ENCODE peak calls at places on chromosome 5, in four cellular contexts. One of them, this sample, is unnamed. For H3K36me3, the result is how much of the 10 kb centered on the place peaks cover.

GRCh38 chr5:139459451-139459934 is 3.0 kb downstream of the ECSCR start:
- DNase-seq in tibial nerve: no peak
- DNase-seq in heart left ventricle: peak
- DNase-seq in PC-3: no peak
- DNase-seq in this sample: no peak

GRCh38 chr5:590343-590742 is 21.8 kb upstream of the CEP72 start:
- DNase-seq in tibial nerve: no peak
- DNase-seq in heart left ventricle: no peak
- DNase-seq in PC-3: no peak
- DNase-seq in this sample: no peak

GRCh38 chr5:156396063-156396829 is 69.3 kb downstream of the SGCD start:
- DNase-seq in PC-3: no peak
- DNase-seq in tibial nerve: no peak
- DNase-seq in heart left ventricle: no peak
- DNase-seq in this sample: no peak

GRCh38 chr5:81533629-81534480 is 139.9 kb upstream of the ACOT12 start:
- DNase-seq in heart left ventricle: no peak
- DNase-seq in tibial nerve: no peak
- DNase-seq in PC-3: no peak
- DNase-seq in this sample: no peak

GRCh38 chr5:38883842-38884241 is 38.0 kb downstream of the OSMR start:
- DNase-seq in PC-3: no peak
- DNase-seq in tibial nerve: no peak
- DNase-seq in heart left ventricle: no peak
- DNase-seq in this sample: no peak

GRCh38 chr5:115306011-115306530 is 9.6 kb upstream of the CCDC112 start:
- DNase-seq in tibial nerve: no peak
- DNase-seq in heart left ventricle: no peak
- DNase-seq in PC-3: peak
- DNase-seq in this sample: no peak

GRCh38 chr5:32326216-32326772 is 13.6 kb upstream of the MTMR12 start:
- DNase-seq in PC-3: peak
- DNase-seq in tibial nerve: no peak
- DNase-seq in heart left ventricle: no peak
- DNase-seq in this sample: no peak

GRCh38 chr5:126801992-126802294 is 25.0 kb downstream of the LMNB1 start:
- DNase-seq in PC-3: peak
- DNase-seq in tibial nerve: peak
- DNase-seq in heart left ventricle: no peak
- DNase-seq in this sample: no peak

GRCh38 chr5:138258704-138259285 is 15.6 kb downstream of the GFRA3 start:
- DNase-seq in heart left ventricle: no peak
- DNase-seq in tibial nerve: no peak
- DNase-seq in PC-3: no peak
- DNase-seq in this sample: no peak

GRCh38 chr5:123819401-123819800 is 307.4 kb downstream of the CSNK1G3 start:
- DNase-seq in PC-3: peak
- DNase-seq in tibial nerve: no peak
- DNase-seq in heart left ventricle: no peak
- DNase-seq in this sample: no peak

GRCh38 chr5:149775785-149776184 is 45.7 kb downstream of the PPARGC1B start:
- DNase-seq in tibial nerve: no peak
- DNase-seq in heart left ventricle: no peak
- DNase-seq in PC-3: peak
- DNase-seq in this sample: no peak

GRCh38 chr5:152542741-152543140 is 137.7 kb upstream of the NMUR2 start:
- DNase-seq in heart left ventricle: no peak
- DNase-seq in tibial nerve: no peak
- DNase-seq in PC-3: peak
- DNase-seq in this sample: no peak

GRCh38 chr5:143207563-143208364 is 195.7 kb downstream of the NR3C1 start:
- DNase-seq in heart left ventricle: no peak
- DNase-seq in tibial nerve: no peak
- DNase-seq in PC-3: no peak
- DNase-seq in this sample: no peak

DNA sequence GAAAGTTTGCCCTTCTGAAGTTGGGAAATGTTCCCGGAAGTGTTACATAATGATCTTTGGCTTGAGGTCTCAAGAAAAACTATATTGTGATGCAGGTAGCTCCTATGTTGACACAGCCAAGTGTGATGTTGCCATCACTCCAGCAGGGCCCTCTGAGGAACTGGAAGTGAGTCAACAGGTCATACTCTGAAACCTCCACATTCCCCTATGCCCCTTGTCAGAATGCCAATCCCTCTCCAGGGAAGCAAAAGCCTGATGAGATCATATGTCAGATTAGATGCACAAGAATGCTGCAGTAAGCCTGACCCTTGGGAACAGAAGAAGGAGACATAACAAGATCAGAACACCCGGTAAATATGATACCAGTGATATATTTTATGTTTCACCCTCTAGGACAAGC is 66.8 kb upstream of the ITGA2 start:
- DNase-seq in heart left ventricle: no peak
- DNase-seq in PC-3: peak
- DNase-seq in tibial nerve: no peak
- DNase-seq in this sample: no peak
- TF ChIP-seq CTCF in heart left ventricle: no peak
- TF ChIP-seq CTCF in PC-3: no peak
- TF ChIP-seq CTCF in tibial nerve: no peak
- TF ChIP-seq CTCF in this sample: no peak

GRCh38 chr5:179619776-179620175 is 3.7 kb downstream of the HNRNPH1 start:
- DNase-seq in PC-3: no peak
- DNase-seq in heart left ventricle: no peak
- DNase-seq in tibial nerve: no peak
- DNase-seq in this sample: no peak
- H3K36me3 ChIP-seq in PC-3: half or more
- H3K36me3 ChIP-seq in heart left ventricle: half or more
- H3K36me3 ChIP-seq in tibial nerve: under half
- H3K36me3 ChIP-seq in this sample: half or more

GRCh38 chr5:174311531-174312269 is 266.2 kb downstream of the NSG2 start:
- DNase-seq in tibial nerve: peak
- DNase-seq in PC-3: peak
- DNase-seq in heart left ventricle: peak
- DNase-seq in this sample: peak

GRCh38 chr5:174313615-174314014 is 268.1 kb downstream of the NSG2 start:
- DNase-seq in tibial nerve: no peak
- DNase-seq in heart left ventricle: no peak
- DNase-seq in PC-3: no peak
- DNase-seq in this sample: no peak

GRCh38 chr5:174312641-174313040 is 267.1 kb downstream of the NSG2 start:
- DNase-seq in heart left ventricle: no peak
- DNase-seq in tibial nerve: no peak
- DNase-seq in PC-3: no peak
- DNase-seq in this sample: no peak

GRCh38 chr5:174311121-174311520 is 265.6 kb downstream of the NSG2 start:
- DNase-seq in PC-3: no peak
- DNase-seq in heart left ventricle: no peak
- DNase-seq in tibial nerve: no peak
- DNase-seq in this sample: no peak

GRCh38 chr5:174312270-174312617 is 266.7 kb downstream of the NSG2 start:
- DNase-seq in tibial nerve: no peak
- DNase-seq in PC-3: no peak
- DNase-seq in heart left ventricle: no peak
- DNase-seq in this sample: no peak
- TF ChIP-seq CTCF in tibial nerve: no peak
- TF ChIP-seq CTCF in PC-3: peak
- TF ChIP-seq CTCF in heart left ventricle: no peak
- TF ChIP-seq CTCF in this sample: no peak

GRCh38 chr5:96785719-96786118 is 22.0 kb downstream of the ERAP1 start:
- DNase-seq in tibial nerve: no peak
- DNase-seq in heart left ventricle: no peak
- DNase-seq in PC-3: no peak
- DNase-seq in this sample: no peak

GRCh38 chr5:96790851-96791513 is 16.8 kb downstream of the ERAP1 start:
- DNase-seq in heart left ventricle: no peak
- DNase-seq in tibial nerve: no peak
- DNase-seq in PC-3: peak
- DNase-seq in this sample: no peak

GRCh38 chr5:96785271-96785670 is 22.5 kb downstream of the ERAP1 start:
- DNase-seq in tibial nerve: no peak
- DNase-seq in heart left ventricle: no peak
- DNase-seq in PC-3: no peak
- DNase-seq in this sample: no peak

GRCh38 chr5:96788112-96788749 is 19.5 kb downstream of the ERAP1 start:
- DNase-seq in heart left ventricle: no peak
- DNase-seq in PC-3: no peak
- DNase-seq in tibial nerve: no peak
- DNase-seq in this sample: no peak

DNA sequence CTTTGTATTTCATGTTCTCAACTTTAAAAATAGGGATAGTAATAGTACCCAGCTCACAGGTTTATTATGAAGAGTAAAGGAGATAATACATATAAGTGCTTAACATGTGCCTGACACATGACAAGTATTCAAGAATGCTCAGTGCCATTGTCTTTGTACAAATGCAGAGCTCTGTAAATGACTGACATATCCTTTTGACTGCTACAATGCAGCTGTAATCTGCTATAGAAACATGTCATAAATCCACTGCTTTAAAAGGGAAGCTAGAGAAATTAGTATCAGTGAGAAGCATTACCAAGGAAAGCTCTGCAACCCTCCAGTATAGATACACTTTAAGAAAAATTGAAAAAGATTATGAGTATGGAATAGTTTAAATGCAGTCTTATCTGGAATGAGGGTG is 18.0 kb downstream of the ERAP1 start:
- DNase-seq in PC-3: no peak
- DNase-seq in heart left ventricle: no peak
- DNase-seq in tibial nerve: no peak
- DNase-seq in this sample: no peak
- H3K36me3 ChIP-seq in PC-3: under half
- H3K36me3 ChIP-seq in heart left ventricle: half or more
- H3K36me3 ChIP-seq in tibial nerve: under half
- H3K36me3 ChIP-seq in this sample: under half

DNA sequence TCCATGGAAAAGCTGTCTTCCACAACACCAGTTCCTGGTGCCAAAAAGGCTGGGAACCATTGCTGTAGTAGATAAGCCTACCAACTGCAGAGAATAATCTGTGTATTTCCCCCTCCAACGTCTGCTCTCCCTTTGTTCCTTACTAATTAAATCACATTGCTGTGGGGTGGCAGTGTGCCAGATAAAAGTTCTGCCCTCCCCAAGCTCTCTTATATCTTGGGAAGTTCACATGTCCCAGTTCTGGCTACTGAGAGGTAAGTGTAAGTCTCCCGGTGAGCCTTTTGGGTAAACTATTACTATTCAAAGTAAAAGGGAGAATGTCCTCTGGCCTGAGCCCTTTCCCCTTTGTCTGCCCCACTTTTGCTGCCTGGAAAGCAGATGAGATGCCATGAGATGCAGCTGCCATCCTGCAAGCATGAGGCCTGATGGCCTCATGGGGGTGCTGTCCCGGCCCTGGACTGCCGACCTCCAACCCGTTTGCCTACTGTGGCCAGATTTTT is 14.7 kb downstream of the ENC1 start:
- DNase-seq in tibial nerve: no peak
- DNase-seq in PC-3: no peak
- DNase-seq in heart left ventricle: no peak
- DNase-seq in this sample: no peak
- TF ChIP-seq CTCF in tibial nerve: no peak
- TF ChIP-seq CTCF in PC-3: peak
- TF ChIP-seq CTCF in heart left ventricle: no peak
- TF ChIP-seq CTCF in this sample: no peak

GRCh38 chr5:148559461-148559860 is 94.9 kb downstream of the HTR4 start:
- DNase-seq in tibial nerve: no peak
- DNase-seq in heart left ventricle: no peak
- DNase-seq in PC-3: no peak
- DNase-seq in this sample: no peak

GRCh38 chr5:148563021-148563420 is 91.3 kb downstream of the HTR4 start:
- DNase-seq in heart left ventricle: no peak
- DNase-seq in tibial nerve: no peak
- DNase-seq in PC-3: no peak
- DNase-seq in this sample: no peak

GRCh38 chr5:148561712-148562365 is 92.5 kb downstream of the HTR4 start:
- DNase-seq in PC-3: no peak
- DNase-seq in heart left ventricle: no peak
- DNase-seq in tibial nerve: no peak
- DNase-seq in this sample: no peak

GRCh38 chr5:148556835-148557234 is 97.5 kb downstream of the HTR4 start:
- DNase-seq in PC-3: no peak
- DNase-seq in tibial nerve: no peak
- DNase-seq in heart left ventricle: no peak
- DNase-seq in this sample: no peak

DNA sequence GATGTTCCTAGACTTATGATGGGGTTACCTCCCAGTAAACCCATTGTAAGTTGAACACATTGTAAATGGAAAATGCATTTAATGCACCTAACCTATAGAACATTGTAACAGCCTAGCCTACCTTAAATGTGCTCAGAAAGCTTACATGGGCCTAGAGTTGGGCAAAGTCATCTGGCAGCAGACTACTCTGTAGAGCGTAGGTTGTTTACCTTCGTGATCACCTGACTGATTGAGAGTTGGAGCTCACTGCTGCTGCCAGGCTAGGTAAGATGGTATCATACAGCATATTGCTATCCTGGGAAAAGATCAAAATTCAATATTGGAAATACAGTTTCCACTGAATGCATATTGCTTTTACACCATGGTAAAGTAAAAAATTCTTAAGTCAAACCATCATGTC is 95.4 kb downstream of the HTR4 start:
- DNase-seq in tibial nerve: no peak
- DNase-seq in heart left ventricle: no peak
- DNase-seq in PC-3: no peak
- DNase-seq in this sample: no peak
- H3K36me3 ChIP-seq in tibial nerve: under half
- H3K36me3 ChIP-seq in heart left ventricle: under half
- H3K36me3 ChIP-seq in PC-3: under half
- H3K36me3 ChIP-seq in this sample: under half

DNA sequence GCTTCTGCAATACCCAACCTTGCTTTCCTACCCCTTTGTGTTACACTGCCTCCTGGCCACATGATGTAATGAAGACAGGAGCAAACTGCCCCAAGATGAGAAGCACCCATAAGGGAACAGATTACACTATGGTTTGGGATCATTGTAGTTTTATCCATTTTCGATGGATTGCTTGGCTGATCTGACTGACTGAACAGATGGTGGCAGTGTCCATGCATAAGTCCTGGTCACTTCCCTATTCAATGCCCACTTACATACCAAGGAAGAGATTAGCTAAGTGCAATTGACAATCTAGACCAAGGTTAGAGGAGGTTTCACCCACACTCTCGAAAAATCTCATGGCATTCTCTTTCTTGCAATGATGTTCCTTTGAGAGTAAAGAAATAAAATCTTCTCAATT is 319.9 kb downstream of the RAB3C start:
- DNase-seq in heart left ventricle: no peak
- DNase-seq in tibial nerve: no peak
- DNase-seq in PC-3: peak
- DNase-seq in this sample: no peak
- TF ChIP-seq CTCF in heart left ventricle: no peak
- TF ChIP-seq CTCF in tibial nerve: no peak
- TF ChIP-seq CTCF in PC-3: no peak
- TF ChIP-seq CTCF in this sample: no peak

GRCh38 chr5:132621699-132622098 is 36.3 kb upstream of the IL13 start:
- DNase-seq in PC-3: no peak
- DNase-seq in heart left ventricle: no peak
- DNase-seq in tibial nerve: no peak
- DNase-seq in this sample: no peak
- H3K36me3 ChIP-seq in PC-3: under half
- H3K36me3 ChIP-seq in heart left ventricle: half or more
- H3K36me3 ChIP-seq in tibial nerve: under half
- H3K36me3 ChIP-seq in this sample: under half